ENCODE peak calls at places on chromosome 5, in four cellular contexts. C is A549, N is IMR-90, F is K562. P is an unnamed sample.

GRCh38 chr5:159581502-159582249 is 251.4 kb upstream of the IL12B start:
- DNase-seq in F (no peak), N (peak), C (peak), P (no peak)

GRCh38 chr5:149237662-149238061 is 34.0 kb upstream of the AFAP1L1 start:
- DNase-seq in C (no peak), N (no peak), F (no peak), P (no peak)

GRCh38 chr5:170113517-170113891 is 7.8 kb downstream of the FOXI1 start:
- DNase-seq in C (no peak), F (no peak), N (no peak), P (no peak)

GRCh38 chr5:135434591-135435466 is 12.3 kb downstream of the DCANP1 start:
- DNase-seq in N (peak), F (peak), C (no peak), P (no peak)

GRCh38 chr5:57102905-57103255 is 71.0 kb upstream of the GPBP1 start:
- DNase-seq in N (no peak), C (peak), F (no peak), P (no peak)

GRCh38 chr5:106321242-106321641 is 1349.5 kb downstream of the EFNA5 start:
- DNase-seq in F (no peak), N (no peak), C (peak), P (no peak)

GRCh38 chr5:24703934-24704333 is 59.2 kb upstream of the CDH10 start:
- DNase-seq in N (no peak), C (no peak), F (no peak), P (no peak)

GRCh38 chr5:144191998-144192397 is 21.3 kb downstream of the KCTD16 start:
- DNase-seq in N (peak), C (peak), F (peak), P (peak)

GRCh38 chr5:67310169-67310568 is 113.6 kb upstream of the CD180 start:
- DNase-seq in N (no peak), C (no peak), F (no peak), P (no peak)

GRCh38 chr5:6475626-6476312 is 27.1 kb downstream of the UBE2QL1 start:
- DNase-seq in N (no peak), C (no peak), F (peak), P (no peak)

GRCh38 chr5:4229414-4229813 is 633.8 kb downstream of the IRX1 start:
- DNase-seq in C (no peak), N (no peak), F (no peak), P (no peak)

GRCh38 chr5:154288145-154288544 is 97.6 kb downstream of the GALNT10 start:
- DNase-seq in N (peak), C (no peak), F (no peak), P (no peak)

GRCh38 chr5:116454417-116454927 is 120.2 kb downstream of the SEMA6A start:
- DNase-seq in C (no peak), F (no peak), N (peak), P (peak)

GRCh38 chr5:6792911-6793451 is 79.7 kb downstream of the TENT4A start:
- DNase-seq in F (no peak), N (no peak), C (no peak), P (no peak)

GRCh38 chr5:137431051-137431450 is 68.1 kb downstream of the SPOCK1 start:
- DNase-seq in F (no peak), C (no peak), N (no peak), P (no peak)

GRCh38 chr5:113038714-113039113 is 62.1 kb downstream of the DCP2 start:
- DNase-seq in F (no peak), C (no peak), N (peak), P (no peak)

GRCh38 chr5:165328856-165329255 is 1823.4 kb downstream of the MAT2B start:
- DNase-seq in N (peak), F (no peak), C (no peak), P (no peak)

GRCh38 chr5:60185230-60186104 is 291.9 kb upstream of the PDE4D start:
- DNase-seq in N (no peak), F (no peak), C (no peak), P (no peak)

GRCh38 chr5:10707198-10708187 is 53.5 kb downstream of the DAP start:
- DNase-seq in N (peak), C (no peak), F (no peak), P (no peak)

GRCh38 chr5:73282923-73283322 is 109.9 kb downstream of the TMEM174 start:
- DNase-seq in N (no peak), F (no peak), C (no peak), P (no peak)

GRCh38 chr5:154179846-154180710 is 10.5 kb upstream of the GALNT10 start:
- DNase-seq in C (peak), N (peak), F (peak), P (no peak)

GRCh38 chr5:55920784-55921183 is 69.6 kb downstream of the IL31RA start:
- DNase-seq in C (peak), F (no peak), N (no peak), P (no peak)

GRCh38 chr5:169521366-169521983 is 62.1 kb upstream of the SPDL1 start:
- DNase-seq in F (no peak), N (no peak), C (no peak), P (no peak)

GRCh38 chr5:147073098-147073497 is 161.7 kb upstream of the STK32A start:
- DNase-seq in C (no peak), F (no peak), N (no peak), P (no peak)

GRCh38 chr5:159971514-159971913 is 37.4 kb upstream of the TTC1 start:
- DNase-seq in C (no peak), N (no peak), F (no peak), P (no peak)

GRCh38 chr5:138466058-138466899 is 1.0 kb downstream of the EGR1 start:
- DNase-seq in F (no peak), N (peak), C (peak), P (no peak)

GRCh38 chr5:133967715-133968056 is 739 bp downstream of the C5orf15 start:
- DNase-seq in N (peak), F (no peak), C (no peak), P (no peak)

GRCh38 chr5:123855630-123856029 is 343.7 kb downstream of the CSNK1G3 start:
- DNase-seq in N (no peak), F (no peak), C (no peak), P (no peak)

GRCh38 chr5:1685076-1685475 is 114.6 kb downstream of the MRPL36 start:
- DNase-seq in C (no peak), F (no peak), N (no peak), P (no peak)

GRCh38 chr5:38670878-38671277 is 114.4 kb upstream of the LIFR start:
- DNase-seq in N (no peak), C (no peak), F (no peak), P (no peak)

GRCh38 chr5:1568201-1568979 is 44.6 kb upstream of the LPCAT1 start:
- DNase-seq in C (peak), F (no peak), N (peak), P (no peak)

GRCh38 chr5:169142264-169142970 is 158.5 kb downstream of the SLIT3 start:
- DNase-seq in N (no peak), C (no peak), F (no peak), P (no peak)

GRCh38 chr5:19492861-19493260 is 495.1 kb downstream of the CDH18 start:
- DNase-seq in C (no peak), F (no peak), N (no peak), P (no peak)

GRCh38 chr5:82365744-82366228 is 87.6 kb upstream of the RPS23 start:
- DNase-seq in F (no peak), N (peak), C (peak), P (no peak)
- TF ChIP-seq ELK1 in F (no peak), N (no peak), C (no peak), P (no peak)

GRCh38 chr5:68406344-68406743 is 190.8 kb downstream of the PIK3R1 start:
- DNase-seq in N (no peak), F (no peak), C (no peak), P (no peak)
- H3K27ac ChIP-seq in N (no peak), F (peak), C (peak), P (peak)

GRCh38 chr5:65190328-65191053 is 291.2 kb downstream of the ADAMTS6 start:
- DNase-seq in F (no peak), N (peak), C (no peak), P (peak)
- TF ChIP-seq ELK1 in F (no peak), N (no peak), C (no peak), P (no peak)

GRCh38 chr5:84603557-84604185 is 219.0 kb upstream of the EDIL3 start:
- DNase-seq in F (no peak), C (no peak), N (peak), P (no peak)

GRCh38 chr5:84599964-84600363 is 215.3 kb upstream of the EDIL3 start:
- DNase-seq in F (no peak), N (no peak), C (no peak), P (no peak)

GRCh38 chr5:84602371-84602771 is 217.7 kb upstream of the EDIL3 start:
- DNase-seq in C (no peak), F (no peak), N (no peak), P (peak)

GRCh38 chr5:84597904-84598303 is 213.2 kb upstream of the EDIL3 start:
- DNase-seq in N (no peak), C (no peak), F (no peak), P (no peak)
- H3K27ac ChIP-seq in N (no peak), C (no peak), F (no peak), P (no peak)

GRCh38 chr5:93162201-93162654 is 418.8 kb downstream of the NR2F1-AS1 start:
- DNase-seq in N (no peak), F (no peak), C (no peak), P (no peak)
- TF ChIP-seq ELK1 in N (no peak), F (no peak), C (no peak), P (no peak)

GRCh38 chr5:32949571-32949970 is 238.4 kb downstream of the NPR3 start:
- DNase-seq in N (no peak), F (no peak), C (no peak), P (no peak)

GRCh38 chr5:32953694-32954093 is 242.6 kb downstream of the NPR3 start:
- DNase-seq in C (no peak), F (no peak), N (no peak), P (no peak)

GRCh38 chr5:32955814-32956213 is 244.7 kb downstream of the NPR3 start:
- DNase-seq in N (no peak), C (no peak), F (no peak), P (no peak)

GRCh38 chr5:32951878-32952277 is 240.8 kb downstream of the NPR3 start:
- DNase-seq in F (no peak), C (no peak), N (no peak), P (no peak)

GRCh38 chr5:32951003-32951402 is 239.9 kb downstream of the NPR3 start:
- DNase-seq in N (no peak), C (no peak), F (no peak), P (no peak)
- H3K27ac ChIP-seq in N (no peak), C (no peak), F (no peak), P (no peak)

GRCh38 chr5:171744882-171745281 is 40.7 kb upstream of the SMIM23 start:
- DNase-seq in F (no peak), N (no peak), C (no peak), P (no peak)
- TF ChIP-seq ELK1 in F (no peak), N (no peak), C (no peak), P (no peak)

GRCh38 chr5:40001796-40002195 is 577.0 kb upstream of the DAB2 start:
- DNase-seq in C (no peak), F (no peak), N (no peak), P (no peak)

GRCh38 chr5:39992617-39993203 is 567.9 kb upstream of the DAB2 start:
- DNase-seq in N (no peak), C (no peak), F (no peak), P (no peak)

GRCh38 chr5:39995990-39996389 is 571.2 kb upstream of the DAB2 start:
- DNase-seq in F (no peak), N (no peak), C (no peak), P (no peak)

DNA sequence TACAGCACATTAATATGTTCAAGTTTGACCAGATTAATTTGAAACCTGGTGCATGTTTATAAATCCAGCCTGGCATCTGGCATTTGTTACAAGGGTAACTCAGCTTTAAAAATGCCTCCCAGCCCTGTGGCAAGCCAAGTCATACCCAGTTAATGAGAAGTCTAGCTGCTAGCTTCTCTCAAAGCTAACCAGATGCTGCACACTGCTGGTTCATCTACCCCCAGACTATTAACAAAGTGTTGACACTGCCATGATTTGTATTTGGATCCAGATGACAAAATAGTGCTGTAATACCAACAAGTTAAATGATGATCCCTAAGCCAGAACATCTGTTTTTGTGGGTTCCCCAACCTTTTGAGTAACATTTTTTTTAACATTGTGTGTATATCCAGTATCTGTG is 573.7 kb upstream of the DAB2 start:
- DNase-seq in N (no peak), C (no peak), F (no peak), P (no peak)
- H3K27ac ChIP-seq in N (no peak), C (no peak), F (no peak), P (no peak)

GRCh38 chr5:100505984-100506670 is 29.0 kb upstream of the FAM174A start:
- DNase-seq in N (peak), F (no peak), C (peak), P (no peak)
- TF ChIP-seq ELK1 in N (no peak), F (no peak), C (no peak), P (no peak)

P was measured in GM12878.